ENCODE peak calls at places on chromosome 4, in ten cellular contexts. U is tibial artery; D is stomach; K is left lung; S is A549; V is psoas muscle; Y is endodermal cell; A is testis; R is effector memory CD4-positive, alpha-beta T cell; E is neuronal stem cell. L is an unnamed sample.
A peak's percentile ranks its signal among the peaks of the same experiment; 100 is the strongest.

GRCh38 chr4:161350946-161351345 is 812.9 kb downstream of the FSTL5 start:
- DNase-seq in S (no peak), V (no peak), Y (no peak), A (no peak), E (no peak), K (no peak), D (no peak), R (no peak), U (no peak), L (no peak)

GRCh38 chr4:37767546-37767945 is 58.9 kb upstream of the PGM2 start:
- DNase-seq in D (peak; percentile 77), E (no peak), K (peak; percentile 77), U (peak; percentile 78), V (peak; percentile 56), A (peak; percentile 40), R (no peak), Y (no peak), S (no peak), L (peak; percentile 79)

GRCh38 chr4:48271626-48272025 is 2.0 kb upstream of the TEC start:
- DNase-seq in V (no peak), A (no peak), Y (no peak), R (no peak), K (no peak), U (no peak), D (no peak), E (no peak), S (no peak), L (no peak)

GRCh38 chr4:119489305-119489704 is 139.3 kb downstream of the PDE5A start:
- DNase-seq in S (no peak), A (no peak), E (no peak), V (no peak), U (no peak), Y (no peak), R (no peak), D (no peak), K (no peak), L (no peak)

GRCh38 chr4:189940178-189941004 is at the start of gene FRG1:
- DNase-seq in K (peak; percentile 96), Y (peak; percentile 97), S (peak; percentile 93), V (peak; percentile 97), D (peak; percentile 96), R (peak; percentile 94), A (peak; percentile 94), E (peak; percentile 87), U (peak; percentile 97), L (peak; percentile 97)

GRCh38 chr4:152939655-152940054 is 3.5 kb downstream of the FHDC1 start:
- DNase-seq in A (no peak), D (no peak), U (no peak), V (no peak), R (no peak), K (no peak), S (no peak), E (no peak), Y (peak; percentile 35), L (no peak)

GRCh38 chr4:627751-628150 is 2.4 kb downstream of the PDE6B start:
- DNase-seq in D (no peak), K (no peak), V (no peak), E (no peak), U (peak; percentile 62), S (no peak), Y (no peak), R (no peak), A (no peak), L (no peak)

GRCh38 chr4:128606173-128606572 is 203.3 kb upstream of the JADE1 start:
- DNase-seq in D (no peak), V (peak; percentile 31), K (no peak), R (no peak), A (no peak), Y (no peak), U (no peak), S (peak; percentile 51), E (no peak), L (no peak)

GRCh38 chr4:62709618-62710252 is 1509.6 kb downstream of the ADGRL3 start:
- DNase-seq in U (no peak), D (no peak), S (peak; percentile 6), V (no peak), A (peak; percentile 14), K (no peak), E (peak; percentile 27), R (no peak), Y (no peak), L (peak; percentile 66)

GRCh38 chr4:13088726-13089658 is 395.1 kb downstream of the RAB28 start:
- DNase-seq in A (no peak), R (no peak), K (no peak), Y (no peak), U (no peak), S (no peak), D (no peak), V (no peak), E (no peak), L (no peak)

GRCh38 chr4:146095091-146095690 is 80.3 kb upstream of the LSM6 start:
- DNase-seq in R (no peak), K (no peak), U (no peak), V (no peak), E (peak; percentile 63), A (peak; percentile 67), Y (peak; percentile 76), S (peak; percentile 46), D (no peak), L (peak; percentile 79)

GRCh38 chr4:187667095-187667494 is 328.5 kb upstream of the ZFP42 start:
- DNase-seq in V (no peak), A (no peak), K (no peak), S (no peak), Y (no peak), U (no peak), D (no peak), E (no peak), R (no peak), L (no peak)

GRCh38 chr4:76611164-76611563 is 176.1 kb downstream of the SHROOM3 start:
- DNase-seq in S (no peak), U (no peak), R (no peak), A (no peak), K (no peak), D (no peak), Y (peak; percentile 58), V (no peak), E (no peak), L (peak; percentile 75)

GRCh38 chr4:121233982-121234381 is 69.9 kb upstream of the TNIP3 start:
- DNase-seq in E (no peak), A (no peak), D (no peak), R (no peak), S (no peak), V (no peak), U (no peak), Y (no peak), K (no peak), L (no peak)

GRCh38 chr4:107619065-107619464 is 101.0 kb downstream of the PAPSS1 start:
- DNase-seq in Y (no peak), A (no peak), D (no peak), S (no peak), V (peak; percentile 14), R (no peak), K (no peak), U (no peak), E (no peak), L (no peak)

GRCh38 chr4:11548529-11549176 is 120.0 kb upstream of the HS3ST1 start:
- DNase-seq in U (no peak), D (no peak), V (no peak), A (no peak), Y (no peak), E (no peak), R (no peak), K (no peak), S (peak; percentile 11), L (peak; percentile 20)

GRCh38 chr4:168637872-168638756 is 141.3 kb downstream of the PALLD start:
- DNase-seq in S (no peak), E (no peak), U (no peak), V (no peak), A (no peak), Y (no peak), D (no peak), K (no peak), R (no peak), L (peak; percentile 62)
- H3K4me1 ChIP-seq in S (peaks cover 47% of the 10 kb centered on the region), E (peaks cover 10% of the 10 kb centered on the region), U (peaks cover 35% of the 10 kb centered on the region), V (peaks cover 77% of the 10 kb centered on the region), A (no peaks in the 10 kb centered on the region), Y (peaks cover 5% of the 10 kb centered on the region), D (peaks cover 27% of the 10 kb centered on the region), K (no peaks in the 10 kb centered on the region), R (no peaks in the 10 kb centered on the region), L (peaks cover 36% of the 10 kb centered on the region)

GRCh38 chr4:116930329-116930728 is 155.0 kb downstream of the TRAM1L1 start:
- DNase-seq in S (no peak), Y (no peak), K (no peak), V (no peak), U (no peak), R (no peak), D (no peak), A (no peak), E (no peak), L (no peak)

GRCh38 chr4:116923389-116923788 is 162.0 kb downstream of the TRAM1L1 start:
- DNase-seq in V (no peak), Y (no peak), E (no peak), S (no peak), A (no peak), U (no peak), K (no peak), R (no peak), D (no peak), L (no peak)

GRCh38 chr4:116926631-116927295 is 158.6 kb downstream of the TRAM1L1 start:
- DNase-seq in A (no peak), S (no peak), Y (peak; percentile 52), V (no peak), U (no peak), E (peak; percentile 0), R (no peak), K (no peak), D (no peak), L (no peak)

GRCh38 chr4:116925900-116926457 is 159.4 kb downstream of the TRAM1L1 start:
- DNase-seq in A (peak; percentile 23), D (peak; percentile 39), E (peak; percentile 61), V (no peak), R (no peak), K (peak; percentile 35), S (no peak), U (no peak), Y (peak; percentile 86), L (no peak)
- H3K4me3 ChIP-seq in A (no peak overlapping the region), D (peak overlapping the region; percentile 32), E (peak overlapping the region; percentile 32), V (peak overlapping the region; percentile 39), R (no peak overlapping the region), K (no peak overlapping the region), S (no peak overlapping the region), U (no peak overlapping the region), Y (peak overlapping the region; percentile 79), L (peak overlapping the region; percentile 28)

DNA sequence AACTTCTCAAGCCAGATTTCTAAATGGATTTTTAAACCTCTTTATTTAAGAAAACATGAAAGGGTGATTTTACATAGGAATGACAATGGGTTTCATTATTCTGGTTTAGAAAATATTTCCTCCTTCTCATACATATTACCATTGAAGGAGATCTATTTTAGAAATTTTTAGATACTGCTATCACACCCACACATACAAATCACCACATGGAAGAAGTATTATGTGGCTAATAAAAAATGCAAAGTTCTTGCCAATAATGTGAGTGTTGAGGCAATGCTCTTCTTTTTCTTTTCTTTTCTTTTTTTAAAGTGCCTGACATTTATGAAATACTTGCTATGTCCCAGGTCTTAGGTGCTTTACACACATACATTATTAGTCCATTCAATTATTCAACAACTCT is 6.8 kb downstream of the STAP1 start:
- DNase-seq in K (no peak), U (no peak), D (no peak), S (no peak), A (no peak), Y (no peak), R (no peak), V (no peak), E (no peak), L (peak; percentile 70)
- H3K4me1 ChIP-seq in K (no peaks in the 10 kb centered on the region), U (no peaks in the 10 kb centered on the region), D (no peaks in the 10 kb centered on the region), S (no peaks in the 10 kb centered on the region), A (no peaks in the 10 kb centered on the region), Y (no peaks in the 10 kb centered on the region), R (no peaks in the 10 kb centered on the region), V (no peaks in the 10 kb centered on the region), E (no peaks in the 10 kb centered on the region), L (peaks cover 4% of the 10 kb centered on the region)

GRCh38 chr4:4270529-4270928 is 19.4 kb downstream of the LYAR start:
- DNase-seq in S (no peak), V (no peak), Y (no peak), R (no peak), E (no peak), A (no peak), D (no peak), K (no peak), U (no peak), L (no peak)
- H3K4me3 ChIP-seq in S (no peak overlapping the region), V (no peak overlapping the region), Y (no peak overlapping the region), R (no peak overlapping the region), E (no peak overlapping the region), A (no peak overlapping the region), D (no peak overlapping the region), K (no peak overlapping the region), U (no peak overlapping the region), L (no peak overlapping the region)

L was measured in cardiac muscle cell.